ENCODE peak calls at places on chromosomes 6 and 20, in four cellular contexts. One of them, this sample, is unnamed. For H3K36me3, the result is how much of the 10 kb centered on the place peaks cover.

GRCh38 chr20:24697411-24697810 is 228.0 kb downstream of the SYNDIG1 start:
- DNase-seq in transverse colon: no peak
- DNase-seq in testis: no peak
- DNase-seq in uterus: no peak
- DNase-seq in this sample: no peak

GRCh38 chr20:8457978-8458377 is 325.9 kb downstream of the PLCB1 start:
- DNase-seq in transverse colon: no peak
- DNase-seq in testis: no peak
- DNase-seq in uterus: no peak
- DNase-seq in this sample: no peak

GRCh38 chr20:44411757-44412401 is 56.4 kb downstream of the HNF4A start:
- DNase-seq in transverse colon: no peak
- DNase-seq in testis: no peak
- DNase-seq in uterus: no peak
- DNase-seq in this sample: no peak

GRCh38 chr6:104017410-104018381 is 842.0 kb downstream of the HACE1 start:
- DNase-seq in transverse colon: no peak
- DNase-seq in testis: no peak
- DNase-seq in uterus: no peak
- DNase-seq in this sample: no peak

GRCh38 chr6:36612101-36612625 is 18.0 kb downstream of the SRSF3 start:
- DNase-seq in transverse colon: no peak
- DNase-seq in testis: no peak
- DNase-seq in uterus: no peak
- DNase-seq in this sample: no peak

GRCh38 chr6:5054427-5054873 is 30.7 kb upstream of the PPP1R3G start:
- DNase-seq in transverse colon: no peak
- DNase-seq in testis: no peak
- DNase-seq in uterus: no peak
- DNase-seq in this sample: no peak

GRCh38 chr6:17476506-17476905 is 83.1 kb downstream of the CAP2 start:
- DNase-seq in transverse colon: no peak
- DNase-seq in testis: no peak
- DNase-seq in uterus: no peak
- DNase-seq in this sample: no peak

GRCh38 chr6:139472341-139473038 is 98.0 kb upstream of the CITED2 start:
- DNase-seq in transverse colon: no peak
- DNase-seq in testis: no peak
- DNase-seq in uterus: no peak
- DNase-seq in this sample: no peak

GRCh38 chr6:30325150-30325872 is 1.4 kb upstream of the TRIM39 start:
- DNase-seq in transverse colon: peak
- DNase-seq in testis: peak
- DNase-seq in uterus: no peak
- DNase-seq in this sample: peak

GRCh38 chr6:23692184-23692583 is 433.8 kb upstream of the NRSN1 start:
- DNase-seq in transverse colon: no peak
- DNase-seq in testis: no peak
- DNase-seq in uterus: no peak
- DNase-seq in this sample: no peak

GRCh38 chr6:33061987-33062386 is 11.5 kb downstream of the HLA-DPA1 start:
- DNase-seq in transverse colon: no peak
- DNase-seq in testis: no peak
- DNase-seq in uterus: no peak
- DNase-seq in this sample: no peak

GRCh38 chr20:36092424-36093024 is 62.0 kb upstream of the EPB41L1 start:
- DNase-seq in transverse colon: peak
- DNase-seq in testis: peak
- DNase-seq in uterus: no peak
- DNase-seq in this sample: peak

GRCh38 chr6:138109042-138109997 is 2.1 kb upstream of the PERP start:
- DNase-seq in transverse colon: peak
- DNase-seq in testis: peak
- DNase-seq in uterus: peak
- DNase-seq in this sample: peak

GRCh38 chr20:59222239-59222981 is 58.8 kb downstream of the ZNF831 start:
- DNase-seq in transverse colon: peak
- DNase-seq in testis: peak
- DNase-seq in uterus: peak
- DNase-seq in this sample: peak

GRCh38 chr6:70717038-70717801 is 49.5 kb downstream of the SMAP1 start:
- DNase-seq in transverse colon: no peak
- DNase-seq in testis: no peak
- DNase-seq in uterus: no peak
- DNase-seq in this sample: no peak

GRCh38 chr6:138970856-138971425 is 17.1 kb downstream of the REPS1 start:
- DNase-seq in transverse colon: no peak
- DNase-seq in testis: no peak
- DNase-seq in uterus: no peak
- DNase-seq in this sample: no peak

GRCh38 chr6:35247642-35248231 is 11.8 kb upstream of the ZNF76 start:
- DNase-seq in transverse colon: no peak
- DNase-seq in testis: no peak
- DNase-seq in uterus: no peak
- DNase-seq in this sample: no peak

GRCh38 chr6:6466967-6467761 is 121.4 kb upstream of the LY86 start:
- DNase-seq in transverse colon: no peak
- DNase-seq in testis: no peak
- DNase-seq in uterus: no peak
- DNase-seq in this sample: no peak

GRCh38 chr20:8487715-8488114 is 355.6 kb downstream of the PLCB1 start:
- DNase-seq in transverse colon: no peak
- DNase-seq in testis: no peak
- DNase-seq in uterus: no peak
- DNase-seq in this sample: no peak

GRCh38 chr20:17627101-17627950 is 54.7 kb downstream of the RRBP1 start:
- DNase-seq in transverse colon: no peak
- DNase-seq in testis: no peak
- DNase-seq in uterus: no peak
- DNase-seq in this sample: no peak

GRCh38 chr6:108348655-108349349 is 53.9 kb downstream of the AFG1L start:
- DNase-seq in transverse colon: no peak
- DNase-seq in testis: no peak
- DNase-seq in uterus: no peak
- DNase-seq in this sample: no peak

GRCh38 chr20:5470943-5471342 is 154.2 kb upstream of the PROKR2 start:
- DNase-seq in transverse colon: no peak
- DNase-seq in testis: peak
- DNase-seq in uterus: no peak
- DNase-seq in this sample: no peak

GRCh38 chr6:106056060-106056737 is 29.9 kb upstream of the PRDM1 start:
- DNase-seq in transverse colon: no peak
- DNase-seq in testis: no peak
- DNase-seq in uterus: no peak
- DNase-seq in this sample: no peak

GRCh38 chr6:23823421-23823820 is 302.6 kb upstream of the NRSN1 start:
- DNase-seq in transverse colon: no peak
- DNase-seq in testis: no peak
- DNase-seq in uterus: no peak
- DNase-seq in this sample: no peak

GRCh38 chr20:25508083-25508770 is 77.1 kb downstream of the NINL start:
- DNase-seq in transverse colon: peak
- DNase-seq in testis: no peak
- DNase-seq in uterus: no peak
- DNase-seq in this sample: peak

GRCh38 chr20:58179432-58180099 is 48.9 kb downstream of the ANKRD60 start:
- DNase-seq in transverse colon: peak
- DNase-seq in testis: peak
- DNase-seq in uterus: peak
- DNase-seq in this sample: peak

GRCh38 chr6:34792605-34793500 is 970 bp downstream of the BLTP3A start:
- DNase-seq in transverse colon: peak
- DNase-seq in testis: peak
- DNase-seq in uterus: peak
- DNase-seq in this sample: peak

GRCh38 chr20:32880635-32881034 is 21.9 kb downstream of the EFCAB8 start:
- DNase-seq in transverse colon: no peak
- DNase-seq in testis: no peak
- DNase-seq in uterus: no peak
- DNase-seq in this sample: no peak

GRCh38 chr20:62575976-62576722 is 66.2 kb upstream of the SLCO4A1 start:
- DNase-seq in transverse colon: no peak
- DNase-seq in testis: no peak
- DNase-seq in uterus: no peak
- DNase-seq in this sample: no peak

GRCh38 chr6:13423292-13423691 is 64.1 kb downstream of the GFOD1 start:
- DNase-seq in transverse colon: no peak
- DNase-seq in testis: no peak
- DNase-seq in uterus: no peak
- DNase-seq in this sample: no peak

GRCh38 chr6:129501401-129502051 is 208.5 kb downstream of the ARHGAP18 start:
- DNase-seq in transverse colon: peak
- DNase-seq in testis: peak
- DNase-seq in uterus: peak
- DNase-seq in this sample: peak

GRCh38 chr6:38673397-38674165 is 29.4 kb downstream of the GLO1 start:
- DNase-seq in transverse colon: no peak
- DNase-seq in testis: no peak
- DNase-seq in uterus: no peak
- DNase-seq in this sample: no peak

GRCh38 chr6:2104524-2104880 is 140.9 kb downstream of the GMDS start:
- DNase-seq in transverse colon: no peak
- DNase-seq in testis: no peak
- DNase-seq in uterus: no peak
- DNase-seq in this sample: no peak

GRCh38 chr6:48101277-48101676 is 9.7 kb downstream of the PTCHD4 start:
- DNase-seq in transverse colon: no peak
- DNase-seq in testis: no peak
- DNase-seq in uterus: no peak
- DNase-seq in this sample: no peak

GRCh38 chr6:130526466-130526865 is 160.6 kb downstream of the TMEM200A start:
- DNase-seq in transverse colon: no peak
- DNase-seq in testis: no peak
- DNase-seq in uterus: no peak
- DNase-seq in this sample: no peak

GRCh38 chr6:17709476-17709875 is 2.8 kb upstream of the NUP153 start:
- DNase-seq in transverse colon: no peak
- DNase-seq in testis: no peak
- DNase-seq in uterus: no peak
- DNase-seq in this sample: no peak

GRCh38 chr20:37521091-37521771 is at the start of gene NNAT:
- DNase-seq in transverse colon: no peak
- DNase-seq in testis: peak
- DNase-seq in uterus: no peak
- DNase-seq in this sample: peak

GRCh38 chr6:113458368-113459010 is 398.7 kb upstream of the MARCKS start:
- DNase-seq in transverse colon: no peak
- DNase-seq in testis: peak
- DNase-seq in uterus: no peak
- DNase-seq in this sample: no peak

GRCh38 chr6:15386756-15387112 is 140.9 kb downstream of the JARID2 start:
- DNase-seq in transverse colon: no peak
- DNase-seq in testis: no peak
- DNase-seq in uterus: no peak
- DNase-seq in this sample: no peak

GRCh38 chr6:15386110-15386755 is 140.4 kb downstream of the JARID2 start:
- DNase-seq in transverse colon: no peak
- DNase-seq in testis: no peak
- DNase-seq in uterus: no peak
- DNase-seq in this sample: no peak

GRCh38 chr6:15385521-15385920 is 139.7 kb downstream of the JARID2 start:
- DNase-seq in transverse colon: no peak
- DNase-seq in testis: no peak
- DNase-seq in uterus: no peak
- DNase-seq in this sample: no peak

GRCh38 chr6:15389079-15389758 is 143.3 kb downstream of the JARID2 start:
- DNase-seq in transverse colon: no peak
- DNase-seq in testis: no peak
- DNase-seq in uterus: no peak
- DNase-seq in this sample: peak

GRCh38 chr6:15387118-15387517 is 141.2 kb downstream of the JARID2 start:
- DNase-seq in transverse colon: no peak
- DNase-seq in testis: no peak
- DNase-seq in uterus: no peak
- DNase-seq in this sample: no peak
- H3K27ac ChIP-seq in transverse colon: no peak
- H3K27ac ChIP-seq in testis: no peak
- H3K27ac ChIP-seq in uterus: no peak
- H3K27ac ChIP-seq in this sample: no peak

GRCh38 chr6:79056226-79056625 is 21.8 kb downstream of the PHIP start:
- DNase-seq in transverse colon: no peak
- DNase-seq in testis: no peak
- DNase-seq in uterus: no peak
- DNase-seq in this sample: no peak
- H3K36me3 ChIP-seq in transverse colon: under half
- H3K36me3 ChIP-seq in testis: under half
- H3K36me3 ChIP-seq in uterus: under half
- H3K36me3 ChIP-seq in this sample: under half

GRCh38 chr6:83182114-83182513 is 11.0 kb downstream of the PGM3 start:
- DNase-seq in transverse colon: no peak
- DNase-seq in testis: no peak
- DNase-seq in uterus: no peak
- DNase-seq in this sample: no peak

GRCh38 chr6:83185096-83185495 is 8.0 kb downstream of the PGM3 start:
- DNase-seq in transverse colon: no peak
- DNase-seq in testis: no peak
- DNase-seq in uterus: no peak
- DNase-seq in this sample: no peak

GRCh38 chr6:83176256-83176655 is 16.8 kb downstream of the PGM3 start:
- DNase-seq in transverse colon: no peak
- DNase-seq in testis: no peak
- DNase-seq in uterus: no peak
- DNase-seq in this sample: no peak

GRCh38 chr6:83183082-83183828 is 9.8 kb downstream of the PGM3 start:
- DNase-seq in transverse colon: no peak
- DNase-seq in testis: no peak
- DNase-seq in uterus: no peak
- DNase-seq in this sample: no peak

GRCh38 chr6:83180396-83180950 is 12.6 kb downstream of the PGM3 start:
- DNase-seq in transverse colon: no peak
- DNase-seq in testis: no peak
- DNase-seq in uterus: no peak
- DNase-seq in this sample: no peak
- H3K27ac ChIP-seq in transverse colon: no peak
- H3K27ac ChIP-seq in testis: no peak
- H3K27ac ChIP-seq in uterus: no peak
- H3K27ac ChIP-seq in this sample: no peak

GRCh38 chr6:41935685-41936072 is 5.9 kb downstream of the CCND3 start:
- DNase-seq in transverse colon: no peak
- DNase-seq in testis: no peak
- DNase-seq in uterus: no peak
- DNase-seq in this sample: no peak
- H3K36me3 ChIP-seq in transverse colon: under half
- H3K36me3 ChIP-seq in testis: under half
- H3K36me3 ChIP-seq in uterus: under half
- H3K36me3 ChIP-seq in this sample: under half